ENCODE peak calls at places on chromosomes 13 and 19, in eight cellular contexts. One of them, this sample, is unnamed.

GRCh38 chr13:76004411-76004810 is 368.3 kb downstream of the LMO7 start:
- DNase-seq in tibial artery: no peak
- DNase-seq in ascending aorta: no peak
- DNase-seq in CD8-positive, alpha-beta memory T cell: no peak
- DNase-seq in uterus: no peak
- DNase-seq in epithelial cell of prostate: no peak
- DNase-seq in hepatocyte: no peak
- DNase-seq in CD4-positive, CD25-positive, alpha-beta regulatory T cell: no peak
- DNase-seq in this sample: no peak

GRCh38 chr13:31945202-31945978 is 86.2 kb upstream of the FRY start:
- DNase-seq in tibial artery: peak; percentile 85
- DNase-seq in ascending aorta: peak; percentile 23
- DNase-seq in CD8-positive, alpha-beta memory T cell: no peak
- DNase-seq in uterus: peak; percentile 44
- DNase-seq in epithelial cell of prostate: peak; percentile 79
- DNase-seq in hepatocyte: peak; percentile 48
- DNase-seq in CD4-positive, CD25-positive, alpha-beta regulatory T cell: no peak
- DNase-seq in this sample: peak; percentile 45

GRCh38 chr13:82636119-82636518 is 1246.2 kb downstream of the SLITRK1 start:
- DNase-seq in tibial artery: no peak
- DNase-seq in ascending aorta: no peak
- DNase-seq in CD8-positive, alpha-beta memory T cell: no peak
- DNase-seq in uterus: no peak
- DNase-seq in epithelial cell of prostate: peak; percentile 22
- DNase-seq in hepatocyte: no peak
- DNase-seq in CD4-positive, CD25-positive, alpha-beta regulatory T cell: no peak
- DNase-seq in this sample: no peak

GRCh38 chr13:32036131-32036695 is 4.6 kb downstream of the FRY start:
- DNase-seq in tibial artery: no peak
- DNase-seq in ascending aorta: no peak
- DNase-seq in CD8-positive, alpha-beta memory T cell: no peak
- DNase-seq in uterus: no peak
- DNase-seq in epithelial cell of prostate: no peak
- DNase-seq in hepatocyte: no peak
- DNase-seq in CD4-positive, CD25-positive, alpha-beta regulatory T cell: no peak
- DNase-seq in this sample: peak; percentile 39

GRCh38 chr19:32040246-32040645 is 305.2 kb upstream of the ZNF507 start:
- DNase-seq in tibial artery: no peak
- DNase-seq in ascending aorta: no peak
- DNase-seq in CD8-positive, alpha-beta memory T cell: no peak
- DNase-seq in uterus: no peak
- DNase-seq in epithelial cell of prostate: no peak
- DNase-seq in hepatocyte: no peak
- DNase-seq in CD4-positive, CD25-positive, alpha-beta regulatory T cell: no peak
- DNase-seq in this sample: no peak

GRCh38 chr13:45602183-45602582 is 13.4 kb downstream of the ERICH6B start:
- DNase-seq in tibial artery: no peak
- DNase-seq in ascending aorta: no peak
- DNase-seq in CD8-positive, alpha-beta memory T cell: no peak
- DNase-seq in uterus: no peak
- DNase-seq in epithelial cell of prostate: no peak
- DNase-seq in hepatocyte: peak; percentile 24
- DNase-seq in CD4-positive, CD25-positive, alpha-beta regulatory T cell: no peak
- DNase-seq in this sample: no peak

GRCh38 chr13:42847891-42848663 is 66.7 kb downstream of the FAM216B start:
- DNase-seq in tibial artery: no peak
- DNase-seq in ascending aorta: no peak
- DNase-seq in CD8-positive, alpha-beta memory T cell: no peak
- DNase-seq in uterus: no peak
- DNase-seq in epithelial cell of prostate: no peak
- DNase-seq in hepatocyte: no peak
- DNase-seq in CD4-positive, CD25-positive, alpha-beta regulatory T cell: no peak
- DNase-seq in this sample: no peak

GRCh38 chr19:57830071-57830602 is at the start of gene ZNF587B:
- DNase-seq in tibial artery: peak; percentile 53
- DNase-seq in ascending aorta: no peak
- DNase-seq in CD8-positive, alpha-beta memory T cell: peak; percentile 55
- DNase-seq in uterus: peak; percentile 48
- DNase-seq in epithelial cell of prostate: no peak
- DNase-seq in hepatocyte: peak; percentile 90
- DNase-seq in CD4-positive, CD25-positive, alpha-beta regulatory T cell: peak; percentile 24
- DNase-seq in this sample: peak; percentile 63

GRCh38 chr19:6519289-6519688 is 11.5 kb upstream of the TNFSF9 start:
- DNase-seq in tibial artery: no peak
- DNase-seq in ascending aorta: no peak
- DNase-seq in CD8-positive, alpha-beta memory T cell: no peak
- DNase-seq in uterus: no peak
- DNase-seq in epithelial cell of prostate: peak; percentile 14
- DNase-seq in hepatocyte: no peak
- DNase-seq in CD4-positive, CD25-positive, alpha-beta regulatory T cell: no peak
- DNase-seq in this sample: no peak

GRCh38 chr13:102879793-102880499 is 34.1 kb downstream of the ERCC5 start:
- DNase-seq in tibial artery: no peak
- DNase-seq in ascending aorta: no peak
- DNase-seq in CD8-positive, alpha-beta memory T cell: no peak
- DNase-seq in uterus: no peak
- DNase-seq in epithelial cell of prostate: no peak
- DNase-seq in hepatocyte: no peak
- DNase-seq in CD4-positive, CD25-positive, alpha-beta regulatory T cell: no peak
- DNase-seq in this sample: no peak

GRCh38 chr13:41458939-41459753 is 1.8 kb downstream of the RGCC start:
- DNase-seq in tibial artery: peak; percentile 40
- DNase-seq in ascending aorta: no peak
- DNase-seq in CD8-positive, alpha-beta memory T cell: peak; percentile 76
- DNase-seq in uterus: peak; percentile 20
- DNase-seq in epithelial cell of prostate: peak; percentile 20
- DNase-seq in hepatocyte: peak; percentile 37
- DNase-seq in CD4-positive, CD25-positive, alpha-beta regulatory T cell: peak; percentile 88
- DNase-seq in this sample: peak; percentile 57

GRCh38 chr13:69857188-69857821 is 250.3 kb upstream of the ATXN8OS start:
- DNase-seq in tibial artery: no peak
- DNase-seq in ascending aorta: no peak
- DNase-seq in CD8-positive, alpha-beta memory T cell: no peak
- DNase-seq in uterus: no peak
- DNase-seq in epithelial cell of prostate: peak; percentile 6
- DNase-seq in hepatocyte: peak; percentile 83
- DNase-seq in CD4-positive, CD25-positive, alpha-beta regulatory T cell: peak; percentile 42
- DNase-seq in this sample: no peak

GRCh38 chr13:33992891-33993336 is 175.0 kb downstream of the RFC3 start:
- DNase-seq in tibial artery: no peak
- DNase-seq in ascending aorta: no peak
- DNase-seq in CD8-positive, alpha-beta memory T cell: no peak
- DNase-seq in uterus: no peak
- DNase-seq in epithelial cell of prostate: no peak
- DNase-seq in hepatocyte: no peak
- DNase-seq in CD4-positive, CD25-positive, alpha-beta regulatory T cell: no peak
- DNase-seq in this sample: no peak

DNA sequence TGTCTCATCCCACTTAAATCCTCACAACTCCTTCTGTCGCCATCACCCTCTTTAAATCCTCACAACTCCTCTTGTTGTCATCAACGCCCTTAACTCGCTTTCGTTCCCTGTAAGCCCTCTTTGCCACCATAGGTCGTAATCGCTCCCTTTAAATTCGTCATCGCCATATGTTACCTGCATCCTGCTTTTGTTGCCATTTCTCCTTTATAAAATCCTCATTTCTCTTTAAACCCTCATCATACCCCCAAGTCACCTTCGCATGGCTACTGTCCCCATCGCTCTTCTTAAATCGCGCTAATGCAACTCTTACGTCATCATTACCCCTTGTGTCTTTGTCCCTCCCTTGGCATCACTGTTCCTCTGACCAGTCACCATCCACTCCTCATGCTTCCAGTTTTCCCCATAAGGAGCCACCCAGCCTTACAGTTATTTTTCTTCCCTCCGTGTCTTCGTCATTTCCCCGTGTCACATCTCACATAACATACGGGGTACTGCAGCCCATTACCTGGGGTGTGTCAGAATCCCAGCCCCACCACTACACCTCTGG is 539 bp downstream of the PLD3 start:
- DNase-seq in tibial artery: no peak
- DNase-seq in ascending aorta: no peak
- DNase-seq in CD8-positive, alpha-beta memory T cell: no peak
- DNase-seq in uterus: no peak
- DNase-seq in epithelial cell of prostate: no peak
- DNase-seq in hepatocyte: peak; percentile 38
- DNase-seq in CD4-positive, CD25-positive, alpha-beta regulatory T cell: peak; percentile 47
- DNase-seq in this sample: no peak
- H3K27ac ChIP-seq in tibial artery: peak overlapping the region; percentile 61
- H3K27ac ChIP-seq in ascending aorta: peak overlapping the region; percentile 51
- H3K27ac ChIP-seq in CD8-positive, alpha-beta memory T cell: peak overlapping the region; percentile 79
- H3K27ac ChIP-seq in uterus: peak overlapping the region; percentile 75
- H3K27ac ChIP-seq in epithelial cell of prostate: peak overlapping the region; percentile 40
- H3K27ac ChIP-seq in hepatocyte: peak overlapping the region; percentile 54
- H3K27ac ChIP-seq in CD4-positive, CD25-positive, alpha-beta regulatory T cell: peak overlapping the region; percentile 82
- H3K27ac ChIP-seq in this sample: peak overlapping the region; percentile 67

DNA sequence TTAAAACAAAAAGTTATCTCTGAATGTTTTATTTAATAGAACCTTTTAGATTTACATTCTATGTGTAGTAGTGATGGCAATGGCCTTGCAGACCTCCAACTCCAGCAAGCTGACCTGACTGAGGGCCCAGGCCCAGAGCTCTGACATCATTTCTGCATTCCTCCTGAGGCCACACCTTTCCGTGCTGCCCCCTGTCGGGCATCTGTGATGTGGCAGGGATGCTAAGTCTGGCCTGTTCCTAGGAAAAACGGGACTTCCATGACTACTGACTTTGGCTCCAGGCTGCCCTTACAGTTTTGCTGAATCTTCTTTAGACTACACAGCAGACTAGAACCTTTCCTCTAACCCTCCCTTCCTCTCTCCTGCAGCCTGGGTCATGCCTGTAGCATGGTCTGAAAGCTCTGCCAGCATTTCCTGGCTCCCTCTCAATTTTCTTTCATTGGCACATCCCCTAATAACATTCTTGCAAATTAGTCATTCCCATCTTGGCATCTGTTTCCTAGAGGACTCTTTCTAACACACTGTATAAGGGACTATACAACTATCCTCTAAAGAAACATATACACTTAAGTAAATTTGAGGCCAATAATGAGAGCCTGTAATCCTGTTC is 249.0 kb downstream of the GPC5 start:
- DNase-seq in tibial artery: no peak
- DNase-seq in ascending aorta: no peak
- DNase-seq in CD8-positive, alpha-beta memory T cell: no peak
- DNase-seq in uterus: no peak
- DNase-seq in epithelial cell of prostate: no peak
- DNase-seq in hepatocyte: peak; percentile 13
- DNase-seq in CD4-positive, CD25-positive, alpha-beta regulatory T cell: no peak
- DNase-seq in this sample: peak; percentile 18
- H3K27ac ChIP-seq in tibial artery: no peak overlapping the region
- H3K27ac ChIP-seq in ascending aorta: no peak overlapping the region
- H3K27ac ChIP-seq in CD8-positive, alpha-beta memory T cell: no peak overlapping the region
- H3K27ac ChIP-seq in uterus: no peak overlapping the region
- H3K27ac ChIP-seq in epithelial cell of prostate: no peak overlapping the region
- H3K27ac ChIP-seq in hepatocyte: no peak overlapping the region
- H3K27ac ChIP-seq in CD4-positive, CD25-positive, alpha-beta regulatory T cell: no peak overlapping the region
- H3K27ac ChIP-seq in this sample: no peak overlapping the region

GRCh38 chr19:1370579-1371361 is 12.9 kb upstream of the NDUFS7 start:
- DNase-seq in tibial artery: no peak
- DNase-seq in ascending aorta: no peak
- DNase-seq in CD8-positive, alpha-beta memory T cell: no peak
- DNase-seq in uterus: no peak
- DNase-seq in epithelial cell of prostate: no peak
- DNase-seq in hepatocyte: no peak
- DNase-seq in CD4-positive, CD25-positive, alpha-beta regulatory T cell: no peak
- DNase-seq in this sample: no peak

GRCh38 chr19:1373042-1373533 is 10.6 kb upstream of the NDUFS7 start:
- DNase-seq in tibial artery: no peak
- DNase-seq in ascending aorta: no peak
- DNase-seq in CD8-positive, alpha-beta memory T cell: no peak
- DNase-seq in uterus: no peak
- DNase-seq in epithelial cell of prostate: no peak
- DNase-seq in hepatocyte: no peak
- DNase-seq in CD4-positive, CD25-positive, alpha-beta regulatory T cell: no peak
- DNase-seq in this sample: no peak

GRCh38 chr19:1376415-1376805 is 7.3 kb upstream of the NDUFS7 start:
- DNase-seq in tibial artery: no peak
- DNase-seq in ascending aorta: no peak
- DNase-seq in CD8-positive, alpha-beta memory T cell: no peak
- DNase-seq in uterus: no peak
- DNase-seq in epithelial cell of prostate: no peak
- DNase-seq in hepatocyte: no peak
- DNase-seq in CD4-positive, CD25-positive, alpha-beta regulatory T cell: no peak
- DNase-seq in this sample: no peak

GRCh38 chr19:1374250-1374577 is 9.5 kb upstream of the NDUFS7 start:
- DNase-seq in tibial artery: no peak
- DNase-seq in ascending aorta: no peak
- DNase-seq in CD8-positive, alpha-beta memory T cell: no peak
- DNase-seq in uterus: no peak
- DNase-seq in epithelial cell of prostate: no peak
- DNase-seq in hepatocyte: no peak
- DNase-seq in CD4-positive, CD25-positive, alpha-beta regulatory T cell: no peak
- DNase-seq in this sample: no peak

GRCh38 chr19:1373534-1374249 is 10.0 kb upstream of the NDUFS7 start:
- DNase-seq in tibial artery: no peak
- DNase-seq in ascending aorta: no peak
- DNase-seq in CD8-positive, alpha-beta memory T cell: no peak
- DNase-seq in uterus: no peak
- DNase-seq in epithelial cell of prostate: no peak
- DNase-seq in hepatocyte: peak; percentile 53
- DNase-seq in CD4-positive, CD25-positive, alpha-beta regulatory T cell: no peak
- DNase-seq in this sample: no peak
- H3K27ac ChIP-seq in tibial artery: no peak overlapping the region
- H3K27ac ChIP-seq in ascending aorta: no peak overlapping the region
- H3K27ac ChIP-seq in CD8-positive, alpha-beta memory T cell: no peak overlapping the region
- H3K27ac ChIP-seq in uterus: peak overlapping the region; percentile 12
- H3K27ac ChIP-seq in epithelial cell of prostate: no peak overlapping the region
- H3K27ac ChIP-seq in hepatocyte: no peak overlapping the region
- H3K27ac ChIP-seq in CD4-positive, CD25-positive, alpha-beta regulatory T cell: no peak overlapping the region
- H3K27ac ChIP-seq in this sample: no peak overlapping the region

GRCh38 chr13:30341815-30342570 is 34.6 kb upstream of the KATNAL1 start:
- DNase-seq in tibial artery: peak; percentile 91
- DNase-seq in ascending aorta: peak; percentile 45
- DNase-seq in CD8-positive, alpha-beta memory T cell: no peak
- DNase-seq in uterus: peak; percentile 86
- DNase-seq in epithelial cell of prostate: peak; percentile 74
- DNase-seq in hepatocyte: peak; percentile 75
- DNase-seq in CD4-positive, CD25-positive, alpha-beta regulatory T cell: no peak
- DNase-seq in this sample: peak; percentile 62

GRCh38 chr13:30338331-30338851 is 31.0 kb upstream of the KATNAL1 start:
- DNase-seq in tibial artery: no peak
- DNase-seq in ascending aorta: no peak
- DNase-seq in CD8-positive, alpha-beta memory T cell: no peak
- DNase-seq in uterus: no peak
- DNase-seq in epithelial cell of prostate: no peak
- DNase-seq in hepatocyte: no peak
- DNase-seq in CD4-positive, CD25-positive, alpha-beta regulatory T cell: no peak
- DNase-seq in this sample: no peak

GRCh38 chr13:30340367-30341184 is 33.2 kb upstream of the KATNAL1 start:
- DNase-seq in tibial artery: peak; percentile 81
- DNase-seq in ascending aorta: peak; percentile 38
- DNase-seq in CD8-positive, alpha-beta memory T cell: no peak
- DNase-seq in uterus: peak; percentile 93
- DNase-seq in epithelial cell of prostate: peak; percentile 44
- DNase-seq in hepatocyte: peak; percentile 50
- DNase-seq in CD4-positive, CD25-positive, alpha-beta regulatory T cell: no peak
- DNase-seq in this sample: peak; percentile 34

GRCh38 chr13:30338952-30339351 is 31.6 kb upstream of the KATNAL1 start:
- DNase-seq in tibial artery: no peak
- DNase-seq in ascending aorta: no peak
- DNase-seq in CD8-positive, alpha-beta memory T cell: no peak
- DNase-seq in uterus: no peak
- DNase-seq in epithelial cell of prostate: no peak
- DNase-seq in hepatocyte: no peak
- DNase-seq in CD4-positive, CD25-positive, alpha-beta regulatory T cell: no peak
- DNase-seq in this sample: no peak

GRCh38 chr13:30339721-30340366 is 32.5 kb upstream of the KATNAL1 start:
- DNase-seq in tibial artery: no peak
- DNase-seq in ascending aorta: no peak
- DNase-seq in CD8-positive, alpha-beta memory T cell: no peak
- DNase-seq in uterus: no peak
- DNase-seq in epithelial cell of prostate: no peak
- DNase-seq in hepatocyte: no peak
- DNase-seq in CD4-positive, CD25-positive, alpha-beta regulatory T cell: no peak
- DNase-seq in this sample: no peak
- H3K27ac ChIP-seq in tibial artery: peak overlapping the region; percentile 68
- H3K27ac ChIP-seq in ascending aorta: peak overlapping the region; percentile 83
- H3K27ac ChIP-seq in CD8-positive, alpha-beta memory T cell: no peak overlapping the region
- H3K27ac ChIP-seq in uterus: peak overlapping the region; percentile 94
- H3K27ac ChIP-seq in epithelial cell of prostate: peak overlapping the region; percentile 42
- H3K27ac ChIP-seq in hepatocyte: peak overlapping the region; percentile 36
- H3K27ac ChIP-seq in CD4-positive, CD25-positive, alpha-beta regulatory T cell: no peak overlapping the region
- H3K27ac ChIP-seq in this sample: no peak overlapping the region